ENCODE peak calls at places on chromosomes 5 and 9, in eight cellular contexts. U is amniotic stem cell; E is hepatocyte; M is GM04504; A is activated effector memory CD4-positive, alpha-beta T cell treated with Interleukin-2 at 50 U/mL for 16 hours; D is T-helper 1 cell; K is stimulated activated CD4-positive, alpha-beta T cell treated with anti-CD3 and anti-CD28 coated beads, Interleukin-12 subunit alpha, Interleukin-12 subunit beta, amount 100 ng/mL, for 4 hours; I is tibial artery. C is an unnamed sample.

GRCh38 chr9:116154334-116154975 is 864 bp downstream of the PAPPA start:
- DNase-seq in U (no peak), E (peak; percentile 59), M (no peak), A (no peak), D (no peak), K (no peak), I (no peak), C (peak; percentile 7)

GRCh38 chr9:96232539-96233241 is 69.3 kb downstream of the HSD17B3 start:
- DNase-seq in U (peak; percentile 20), E (peak; percentile 82), M (peak; percentile 23), A (no peak), D (no peak), K (peak; percentile 17), I (peak; percentile 78), C (peak; percentile 71)

GRCh38 chr5:111153483-111153882 is 61.3 kb downstream of the WDR36 start:
- DNase-seq in U (no peak), E (no peak), M (no peak), A (no peak), D (no peak), K (no peak), I (no peak), C (no peak)

GRCh38 chr9:8115570-8115969 is 316.0 kb upstream of the DMAC1 start:
- DNase-seq in U (no peak), E (no peak), M (no peak), A (no peak), D (no peak), K (no peak), I (no peak), C (no peak)

GRCh38 chr9:84404095-84404686 is 63.6 kb upstream of the SLC28A3 start:
- DNase-seq in U (no peak), E (peak; percentile 17), M (no peak), A (no peak), D (no peak), K (no peak), I (no peak), C (peak; percentile 46)

GRCh38 chr9:121362813-121363585 is 7.1 kb downstream of the STOM start:
- DNase-seq in U (no peak), E (peak; percentile 73), M (peak; percentile 96), A (no peak), D (no peak), K (no peak), I (no peak), C (peak; percentile 57)

GRCh38 chr5:167573274-167574127 is 717.9 kb upstream of the WWC1 start:
- DNase-seq in U (peak; percentile 23), E (peak; percentile 53), M (peak; percentile 37), A (no peak), D (no peak), K (no peak), I (no peak), C (no peak)

GRCh38 chr5:96081276-96081858 is 119.7 kb upstream of the ELL2 start:
- DNase-seq in U (no peak), E (no peak), M (no peak), A (no peak), D (no peak), K (no peak), I (no peak), C (peak; percentile 37)

GRCh38 chr5:106321242-106321641 is 1349.5 kb downstream of the EFNA5 start:
- DNase-seq in U (no peak), E (no peak), M (no peak), A (no peak), D (no peak), K (no peak), I (no peak), C (no peak)

GRCh38 chr9:121297414-121297813 is 29.5 kb downstream of the GSN start:
- DNase-seq in U (no peak), E (no peak), M (no peak), A (no peak), D (no peak), K (no peak), I (no peak), C (no peak)

GRCh38 chr5:68839019-68839552 is 254.7 kb upstream of the SLC30A5 start:
- DNase-seq in U (peak; percentile 74), E (peak; percentile 34), M (peak; percentile 24), A (no peak), D (no peak), K (no peak), I (peak; percentile 49), C (no peak)

GRCh38 chr9:4855861-4856260 is 63.1 kb downstream of the RCL1 start:
- DNase-seq in U (peak; percentile 12), E (peak; percentile 30), M (no peak), A (no peak), D (no peak), K (no peak), I (peak; percentile 71), C (no peak)

GRCh38 chr5:79873216-79873615 is 117.8 kb downstream of the MTX3 start:
- DNase-seq in U (no peak), E (no peak), M (no peak), A (no peak), D (no peak), K (no peak), I (no peak), C (no peak)

GRCh38 chr9:93908591-93909241 is 46.4 kb downstream of the BARX1 start:
- DNase-seq in U (no peak), E (no peak), M (no peak), A (no peak), D (no peak), K (no peak), I (no peak), C (no peak)

GRCh38 chr9:7177383-7177782 is 419.6 kb downstream of the KDM4C start:
- DNase-seq in U (no peak), E (no peak), M (no peak), A (no peak), D (no peak), K (no peak), I (no peak), C (no peak)

GRCh38 chr5:435961-436640 is 6.9 kb upstream of the EXOC3 start:
- DNase-seq in U (no peak), E (no peak), M (no peak), A (no peak), D (no peak), K (no peak), I (peak; percentile 13), C (peak; percentile 61)

GRCh38 chr5:153775923-153776322 is 262.8 kb downstream of the FAM114A2 start:
- DNase-seq in U (no peak), E (no peak), M (no peak), A (no peak), D (no peak), K (no peak), I (no peak), C (no peak)

GRCh38 chr9:26657958-26658357 is 234.6 kb downstream of the CAAP1 start:
- DNase-seq in U (no peak), E (no peak), M (no peak), A (no peak), D (no peak), K (no peak), I (no peak), C (no peak)

GRCh38 chr9:94929373-94929764 is 202.9 kb downstream of the AOPEP start:
- DNase-seq in U (no peak), E (no peak), M (no peak), A (no peak), D (no peak), K (no peak), I (peak; percentile 47), C (peak; percentile 100)

GRCh38 chr5:44446399-44446798 is 57.2 kb upstream of the FGF10 start:
- DNase-seq in U (no peak), E (no peak), M (no peak), A (no peak), D (no peak), K (no peak), I (no peak), C (no peak)

C was measured in dermis blood vessel endothelial cell.